ENCODE peak calls at places on chromosomes 11 and 22, in eight cellular contexts. C is endothelial cell; V is GM12865; H is stimulated activated CD4-positive, alpha-beta T cell treated with anti-CD3 and anti-CD28 coated beads, Interleukin-12 subunit alpha, Interleukin-12 subunit beta, amount 100 ng/mL, for 24 hours; J is head of caudate nucleus; F is NAMALWA; M is tibial nerve; I is AG09319. K is an unnamed sample.

GRCh38 chr11:62680825-62681240 is 2.0 kb upstream of the UBXN1 start:
- DNase-seq in C (peak; percentile 37), V (peak; percentile 82), H (no peak), J (no peak), F (peak; percentile 88), M (no peak), I (peak; percentile 70), K (no peak)

GRCh38 chr22:37273126-37273845 is 9.0 kb upstream of the CYTH4 start:
- DNase-seq in C (no peak), V (peak; percentile 45), H (no peak), J (no peak), F (no peak), M (no peak), I (no peak), K (no peak)

GRCh38 chr11:2301631-2302272 is at the start of the genes C11orf21 and TSPAN32:
- DNase-seq in C (no peak), V (peak; percentile 10), H (peak; percentile 51), J (no peak), F (peak; percentile 28), M (no peak), I (no peak), K (no peak)

GRCh38 chr11:122697636-122698167 is 42.2 kb downstream of the UBASH3B start:
- DNase-seq in C (no peak), V (peak; percentile 67), H (no peak), J (no peak), F (peak; percentile 94), M (no peak), I (no peak), K (no peak)

GRCh38 chr22:41009222-41009948 is 58.2 kb downstream of the RBX1 start:
- DNase-seq in C (no peak), V (no peak), H (no peak), J (no peak), F (no peak), M (no peak), I (peak; percentile 77), K (peak; percentile 18)

GRCh38 chr11:102287963-102288744 is 29.1 kb upstream of the BIRC3 start:
- DNase-seq in C (peak; percentile 46), V (peak; percentile 78), H (no peak), J (no peak), F (peak; percentile 88), M (no peak), I (no peak), K (no peak)

GRCh38 chr11:6911946-6912345 is 8.9 kb upstream of the OR2D3 start:
- DNase-seq in C (no peak), V (no peak), H (no peak), J (no peak), F (no peak), M (no peak), I (no peak), K (no peak)

GRCh38 chr11:12377106-12377823 is at the start of gene PARVA:
- DNase-seq in C (peak; percentile 79), V (no peak), H (no peak), J (no peak), F (no peak), M (peak; percentile 26), I (no peak), K (no peak)

GRCh38 chr11:76823481-76824028 is 37.2 kb upstream of the ACER3 start:
- DNase-seq in C (peak; percentile 58), V (no peak), H (no peak), J (no peak), F (no peak), M (no peak), I (no peak), K (no peak)

GRCh38 chr11:36041988-36042606 is 98.2 kb downstream of the LDLRAD3 start:
- DNase-seq in C (no peak), V (peak; percentile 5), H (no peak), J (no peak), F (peak; percentile 12), M (no peak), I (no peak), K (no peak)

K was measured in smooth muscle cell of the brain vasculature.